ENCODE peak calls at places on chromosomes 2 and 18, in eight cellular contexts. One of them, this sample, is unnamed.

GRCh38 chr2:241854342-241855244 is 4.1 kb downstream of the PDCD1 start:
- DNase-seq in coronary artery: no peak
- DNase-seq in heart left ventricle: peak
- DNase-seq in CD4-positive, alpha-beta memory T cell: no peak
- DNase-seq in pancreas: peak
- DNase-seq in body of pancreas: no peak
- DNase-seq in stomach: no peak
- DNase-seq in neuronal stem cell: no peak
- DNase-seq in this sample: no peak

GRCh38 chr18:48297139-48297538 is 112.0 kb downstream of the ZBTB7C start:
- DNase-seq in coronary artery: no peak
- DNase-seq in heart left ventricle: no peak
- DNase-seq in CD4-positive, alpha-beta memory T cell: no peak
- DNase-seq in pancreas: no peak
- DNase-seq in body of pancreas: no peak
- DNase-seq in stomach: no peak
- DNase-seq in neuronal stem cell: no peak
- DNase-seq in this sample: no peak

GRCh38 chr2:121348128-121348740 is 63.2 kb upstream of the TFCP2L1 start:
- DNase-seq in coronary artery: no peak
- DNase-seq in heart left ventricle: no peak
- DNase-seq in CD4-positive, alpha-beta memory T cell: no peak
- DNase-seq in pancreas: no peak
- DNase-seq in body of pancreas: no peak
- DNase-seq in stomach: no peak
- DNase-seq in neuronal stem cell: no peak
- DNase-seq in this sample: no peak

GRCh38 chr2:142863485-142863921 is 14.0 kb upstream of the KYNU start:
- DNase-seq in coronary artery: no peak
- DNase-seq in heart left ventricle: no peak
- DNase-seq in CD4-positive, alpha-beta memory T cell: no peak
- DNase-seq in pancreas: no peak
- DNase-seq in body of pancreas: no peak
- DNase-seq in stomach: no peak
- DNase-seq in neuronal stem cell: no peak
- DNase-seq in this sample: no peak

GRCh38 chr18:22084547-22084946 is 84.8 kb upstream of the GATA6 start:
- DNase-seq in coronary artery: no peak
- DNase-seq in heart left ventricle: peak
- DNase-seq in CD4-positive, alpha-beta memory T cell: no peak
- DNase-seq in pancreas: peak
- DNase-seq in body of pancreas: peak
- DNase-seq in stomach: peak
- DNase-seq in neuronal stem cell: no peak
- DNase-seq in this sample: peak

GRCh38 chr18:63213331-63213900 is 106.2 kb downstream of the BCL2 start:
- DNase-seq in coronary artery: no peak
- DNase-seq in heart left ventricle: no peak
- DNase-seq in CD4-positive, alpha-beta memory T cell: peak
- DNase-seq in pancreas: no peak
- DNase-seq in body of pancreas: no peak
- DNase-seq in stomach: no peak
- DNase-seq in neuronal stem cell: no peak
- DNase-seq in this sample: peak

GRCh38 chr2:11558206-11558886 is 24.5 kb downstream of the GREB1 start:
- DNase-seq in coronary artery: no peak
- DNase-seq in heart left ventricle: no peak
- DNase-seq in CD4-positive, alpha-beta memory T cell: no peak
- DNase-seq in pancreas: no peak
- DNase-seq in body of pancreas: no peak
- DNase-seq in stomach: no peak
- DNase-seq in neuronal stem cell: no peak
- DNase-seq in this sample: no peak

GRCh38 chr2:109434351-109434750 is 179.4 kb downstream of the SEPTIN10 start:
- DNase-seq in coronary artery: no peak
- DNase-seq in heart left ventricle: no peak
- DNase-seq in CD4-positive, alpha-beta memory T cell: no peak
- DNase-seq in pancreas: no peak
- DNase-seq in body of pancreas: no peak
- DNase-seq in stomach: no peak
- DNase-seq in neuronal stem cell: no peak
- DNase-seq in this sample: no peak

GRCh38 chr18:57004366-57005121 is 142.3 kb upstream of the BOD1L2 start:
- DNase-seq in coronary artery: no peak
- DNase-seq in heart left ventricle: no peak
- DNase-seq in CD4-positive, alpha-beta memory T cell: no peak
- DNase-seq in pancreas: no peak
- DNase-seq in body of pancreas: no peak
- DNase-seq in stomach: no peak
- DNase-seq in neuronal stem cell: no peak
- DNase-seq in this sample: no peak

GRCh38 chr18:48933578-48934399 is 17.0 kb downstream of the SMAD7 start:
- DNase-seq in coronary artery: peak
- DNase-seq in heart left ventricle: no peak
- DNase-seq in CD4-positive, alpha-beta memory T cell: no peak
- DNase-seq in pancreas: no peak
- DNase-seq in body of pancreas: peak
- DNase-seq in stomach: peak
- DNase-seq in neuronal stem cell: no peak
- DNase-seq in this sample: no peak

GRCh38 chr2:70790079-70790963 is at the start of gene FIGLA:
- DNase-seq in coronary artery: no peak
- DNase-seq in heart left ventricle: no peak
- DNase-seq in CD4-positive, alpha-beta memory T cell: no peak
- DNase-seq in pancreas: peak
- DNase-seq in body of pancreas: peak
- DNase-seq in stomach: no peak
- DNase-seq in neuronal stem cell: peak
- DNase-seq in this sample: peak

GRCh38 chr2:152506843-152507242 is 171.9 kb downstream of the FMNL2 start:
- DNase-seq in coronary artery: no peak
- DNase-seq in heart left ventricle: no peak
- DNase-seq in CD4-positive, alpha-beta memory T cell: no peak
- DNase-seq in pancreas: no peak
- DNase-seq in body of pancreas: no peak
- DNase-seq in stomach: no peak
- DNase-seq in neuronal stem cell: no peak
- DNase-seq in this sample: no peak

GRCh38 chr2:165933211-165933610 is 20.4 kb downstream of the TTC21B start:
- DNase-seq in coronary artery: no peak
- DNase-seq in heart left ventricle: no peak
- DNase-seq in CD4-positive, alpha-beta memory T cell: no peak
- DNase-seq in pancreas: no peak
- DNase-seq in body of pancreas: no peak
- DNase-seq in stomach: no peak
- DNase-seq in neuronal stem cell: no peak
- DNase-seq in this sample: no peak

GRCh38 chr2:126947090-126947404 is 48.4 kb downstream of the TEX51 start:
- DNase-seq in coronary artery: no peak
- DNase-seq in heart left ventricle: no peak
- DNase-seq in CD4-positive, alpha-beta memory T cell: no peak
- DNase-seq in pancreas: no peak
- DNase-seq in body of pancreas: no peak
- DNase-seq in stomach: no peak
- DNase-seq in neuronal stem cell: no peak
- DNase-seq in this sample: no peak

GRCh38 chr2:135030826-135031225 is 16.4 kb downstream of the MAP3K19 start:
- DNase-seq in coronary artery: no peak
- DNase-seq in heart left ventricle: no peak
- DNase-seq in CD4-positive, alpha-beta memory T cell: no peak
- DNase-seq in pancreas: no peak
- DNase-seq in body of pancreas: peak
- DNase-seq in stomach: no peak
- DNase-seq in neuronal stem cell: peak
- DNase-seq in this sample: peak

GRCh38 chr2:241775223-241776177 is 1.1 kb upstream of the GAL3ST2 start:
- DNase-seq in coronary artery: peak
- DNase-seq in heart left ventricle: no peak
- DNase-seq in CD4-positive, alpha-beta memory T cell: no peak
- DNase-seq in pancreas: peak
- DNase-seq in body of pancreas: no peak
- DNase-seq in stomach: no peak
- DNase-seq in neuronal stem cell: no peak
- DNase-seq in this sample: no peak

GRCh38 chr18:54916507-54916906 is 42.8 kb downstream of the CCDC68 start:
- DNase-seq in coronary artery: no peak
- DNase-seq in heart left ventricle: no peak
- DNase-seq in CD4-positive, alpha-beta memory T cell: no peak
- DNase-seq in pancreas: no peak
- DNase-seq in body of pancreas: no peak
- DNase-seq in stomach: no peak
- DNase-seq in neuronal stem cell: no peak
- DNase-seq in this sample: no peak

GRCh38 chr18:22170421-22171262 is 1.3 kb downstream of the GATA6 start:
- DNase-seq in coronary artery: peak
- DNase-seq in heart left ventricle: peak
- DNase-seq in CD4-positive, alpha-beta memory T cell: no peak
- DNase-seq in pancreas: peak
- DNase-seq in body of pancreas: peak
- DNase-seq in stomach: no peak
- DNase-seq in neuronal stem cell: no peak
- DNase-seq in this sample: peak

GRCh38 chr2:168583710-168584521 is 127.8 kb downstream of the CERS6 start:
- DNase-seq in coronary artery: no peak
- DNase-seq in heart left ventricle: no peak
- DNase-seq in CD4-positive, alpha-beta memory T cell: no peak
- DNase-seq in pancreas: no peak
- DNase-seq in body of pancreas: peak
- DNase-seq in stomach: no peak
- DNase-seq in neuronal stem cell: no peak
- DNase-seq in this sample: peak

DNA sequence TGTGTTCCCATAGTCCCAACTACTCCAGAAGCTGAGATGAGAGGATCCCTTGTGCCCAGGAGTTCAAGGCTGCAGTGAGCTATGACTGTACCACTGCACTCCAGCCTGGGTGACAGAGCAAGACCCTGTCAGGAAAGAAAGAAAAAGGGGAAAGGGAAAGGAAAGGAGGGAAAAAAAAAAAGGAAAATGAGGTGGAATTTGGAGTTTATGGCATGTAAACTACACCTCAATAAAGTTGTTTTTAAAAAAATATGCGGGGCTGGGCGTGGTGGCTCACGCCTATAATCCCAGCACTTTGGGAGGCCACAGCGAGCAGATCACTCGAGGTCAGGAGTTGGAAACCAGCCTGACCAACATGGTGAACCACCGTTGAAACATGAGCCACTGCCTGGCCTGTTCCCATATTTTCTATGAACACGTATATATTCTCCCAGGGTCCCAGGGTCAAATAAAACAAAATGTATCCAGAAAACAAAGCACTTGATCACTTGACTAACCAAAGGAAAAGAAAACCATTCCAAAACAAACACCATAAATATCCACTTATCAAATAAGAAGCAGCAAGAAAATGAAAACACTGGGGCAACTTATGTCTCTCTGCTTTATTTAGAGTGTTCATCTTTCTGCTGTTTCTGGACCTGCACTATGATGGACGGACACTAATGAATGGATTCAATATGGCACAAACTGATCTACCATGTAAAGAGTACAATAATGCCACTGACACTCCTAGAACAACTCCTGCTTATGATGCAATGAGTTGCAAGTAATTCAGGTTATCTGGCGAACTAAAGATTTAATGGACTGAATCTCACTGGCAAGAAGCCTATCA is 56.8 kb downstream of the ASXL2 start:
- DNase-seq in coronary artery: no peak
- DNase-seq in heart left ventricle: no peak
- DNase-seq in CD4-positive, alpha-beta memory T cell: no peak
- DNase-seq in pancreas: no peak
- DNase-seq in body of pancreas: no peak
- DNase-seq in stomach: no peak
- DNase-seq in neuronal stem cell: no peak
- DNase-seq in this sample: peak
- H3K27ac ChIP-seq in coronary artery: no peak
- H3K27ac ChIP-seq in heart left ventricle: no peak
- H3K27ac ChIP-seq in CD4-positive, alpha-beta memory T cell: peak
- H3K27ac ChIP-seq in pancreas: no peak
- H3K27ac ChIP-seq in body of pancreas: no peak
- H3K27ac ChIP-seq in stomach: no peak
- H3K27ac ChIP-seq in neuronal stem cell: no peak
- H3K27ac ChIP-seq in this sample: no peak

GRCh38 chr18:6271585-6271984 is 143.1 kb downstream of the L3MBTL4 start:
- DNase-seq in coronary artery: no peak
- DNase-seq in heart left ventricle: no peak
- DNase-seq in CD4-positive, alpha-beta memory T cell: no peak
- DNase-seq in pancreas: no peak
- DNase-seq in body of pancreas: no peak
- DNase-seq in stomach: no peak
- DNase-seq in neuronal stem cell: no peak
- DNase-seq in this sample: no peak
- H3K4me3 ChIP-seq in coronary artery: no peak
- H3K4me3 ChIP-seq in heart left ventricle: no peak
- H3K4me3 ChIP-seq in CD4-positive, alpha-beta memory T cell: no peak
- H3K4me3 ChIP-seq in pancreas: no peak
- H3K4me3 ChIP-seq in body of pancreas: no peak
- H3K4me3 ChIP-seq in stomach: no peak
- H3K4me3 ChIP-seq in neuronal stem cell: no peak
- H3K4me3 ChIP-seq in this sample: no peak

GRCh38 chr2:45342-46130 is 769 bp downstream of the FAM110C start:
- DNase-seq in coronary artery: no peak
- DNase-seq in heart left ventricle: no peak
- DNase-seq in CD4-positive, alpha-beta memory T cell: peak
- DNase-seq in pancreas: peak
- DNase-seq in body of pancreas: peak
- DNase-seq in stomach: no peak
- DNase-seq in neuronal stem cell: no peak
- DNase-seq in this sample: no peak

GRCh38 chr2:46131-46470 is 204 bp downstream of the FAM110C start:
- DNase-seq in coronary artery: no peak
- DNase-seq in heart left ventricle: no peak
- DNase-seq in CD4-positive, alpha-beta memory T cell: peak
- DNase-seq in pancreas: no peak
- DNase-seq in body of pancreas: no peak
- DNase-seq in stomach: no peak
- DNase-seq in neuronal stem cell: peak
- DNase-seq in this sample: no peak

GRCh38 chr2:44748-45341 is 1.5 kb downstream of the FAM110C start:
- DNase-seq in coronary artery: no peak
- DNase-seq in heart left ventricle: no peak
- DNase-seq in CD4-positive, alpha-beta memory T cell: no peak
- DNase-seq in pancreas: peak
- DNase-seq in body of pancreas: peak
- DNase-seq in stomach: peak
- DNase-seq in neuronal stem cell: no peak
- DNase-seq in this sample: no peak

GRCh38 chr2:47346-48218 is 1.3 kb upstream of the FAM110C start:
- DNase-seq in coronary artery: no peak
- DNase-seq in heart left ventricle: no peak
- DNase-seq in CD4-positive, alpha-beta memory T cell: no peak
- DNase-seq in pancreas: peak
- DNase-seq in body of pancreas: peak
- DNase-seq in stomach: no peak
- DNase-seq in neuronal stem cell: no peak
- DNase-seq in this sample: no peak

GRCh38 chr2:46471-47345 is at the start of gene FAM110C:
- DNase-seq in coronary artery: peak
- DNase-seq in heart left ventricle: peak
- DNase-seq in CD4-positive, alpha-beta memory T cell: peak
- DNase-seq in pancreas: peak
- DNase-seq in body of pancreas: peak
- DNase-seq in stomach: peak
- DNase-seq in neuronal stem cell: peak
- DNase-seq in this sample: peak
- H3K27ac ChIP-seq in coronary artery: peak
- H3K27ac ChIP-seq in heart left ventricle: peak
- H3K27ac ChIP-seq in CD4-positive, alpha-beta memory T cell: no peak
- H3K27ac ChIP-seq in pancreas: peak
- H3K27ac ChIP-seq in body of pancreas: peak
- H3K27ac ChIP-seq in stomach: peak
- H3K27ac ChIP-seq in neuronal stem cell: no peak
- H3K27ac ChIP-seq in this sample: no peak

GRCh38 chr18:58045265-58046086 is 1.4 kb downstream of the NEDD4L start:
- DNase-seq in coronary artery: no peak
- DNase-seq in heart left ventricle: peak
- DNase-seq in CD4-positive, alpha-beta memory T cell: no peak
- DNase-seq in pancreas: peak
- DNase-seq in body of pancreas: peak
- DNase-seq in stomach: peak
- DNase-seq in neuronal stem cell: peak
- DNase-seq in this sample: peak
- H3K4me3 ChIP-seq in coronary artery: peak
- H3K4me3 ChIP-seq in heart left ventricle: peak
- H3K4me3 ChIP-seq in CD4-positive, alpha-beta memory T cell: peak
- H3K4me3 ChIP-seq in pancreas: peak
- H3K4me3 ChIP-seq in body of pancreas: peak
- H3K4me3 ChIP-seq in stomach: peak
- H3K4me3 ChIP-seq in neuronal stem cell: peak
- H3K4me3 ChIP-seq in this sample: peak

This sample was measured in cardiac muscle cell.